ENCODE peak calls at places on chromosomes 4 and X, in nine cellular contexts. Z is heart left ventricle; O is SK-N-SH; P is CD8-positive, alpha-beta T cell; G is aorta; L is PC-3; Y is adipocyte; V is tibial artery; H is Panc1. S is an unnamed sample. For H3K9me3 and H3K4me1, the result is how much of the 10 kb centered on the place peaks cover.

GRCh38 chrX:44954562-44954961 is 81.6 kb downstream of the KDM6A start:
- DNase-seq in Z (no peak), O (no peak), P (no peak), G (no peak), L (peak), Y (no peak), V (no peak), H (no peak), S (no peak)

GRCh38 chr4:160872491-160872890 is 1291.3 kb downstream of the FSTL5 start:
- DNase-seq in Z (no peak), O (no peak), P (no peak), G (no peak), L (no peak), Y (no peak), V (no peak), H (no peak), S (no peak)

GRCh38 chrX:153395613-153396319 is 5.4 kb downstream of the PNMA6E start:
- DNase-seq in Z (no peak), O (no peak), P (no peak), G (no peak), L (no peak), Y (no peak), V (no peak), H (no peak), S (no peak)

GRCh38 chr4:56544573-56545131 is 39.1 kb downstream of the ARL9 start:
- DNase-seq in Z (peak), O (peak), P (peak), G (peak), L (peak), Y (peak), V (peak), H (peak), S (peak)

GRCh38 chr4:5924466-5925125 is 31.7 kb upstream of the CRMP1 start:
- DNase-seq in Z (no peak), O (no peak), P (no peak), G (no peak), L (no peak), Y (no peak), V (no peak), H (no peak), S (no peak)

GRCh38 chr4:138609943-138610350 is 367.8 kb upstream of the SLC7A11 start:
- DNase-seq in Z (no peak), O (no peak), P (no peak), G (no peak), L (peak), Y (peak), V (no peak), H (no peak), S (no peak)

GRCh38 chrX:48468247-48468671 is 1.8 kb downstream of the SLC38A5 start:
- DNase-seq in Z (no peak), O (no peak), P (no peak), G (no peak), L (no peak), Y (no peak), V (no peak), H (no peak), S (peak)

GRCh38 chr4:53682196-53682595 is 90.9 kb upstream of the LNX1 start:
- DNase-seq in Z (no peak), O (no peak), P (no peak), G (no peak), L (peak), Y (peak), V (no peak), H (no peak), S (no peak)

GRCh38 chrX:68114573-68115199 is 318.6 kb downstream of the OPHN1 start:
- DNase-seq in Z (no peak), O (no peak), P (no peak), G (no peak), L (peak), Y (peak), V (no peak), H (no peak), S (peak)

GRCh38 chr4:10069065-10069626 is 47.5 kb downstream of the WDR1 start:
- DNase-seq in Z (no peak), O (no peak), P (no peak), G (no peak), L (no peak), Y (no peak), V (no peak), H (no peak), S (no peak)

GRCh38 chr4:16264798-16265197 is 38.5 kb upstream of the TAPT1 start:
- DNase-seq in Z (no peak), O (peak), P (no peak), G (no peak), L (peak), Y (peak), V (no peak), H (no peak), S (peak)

DNA sequence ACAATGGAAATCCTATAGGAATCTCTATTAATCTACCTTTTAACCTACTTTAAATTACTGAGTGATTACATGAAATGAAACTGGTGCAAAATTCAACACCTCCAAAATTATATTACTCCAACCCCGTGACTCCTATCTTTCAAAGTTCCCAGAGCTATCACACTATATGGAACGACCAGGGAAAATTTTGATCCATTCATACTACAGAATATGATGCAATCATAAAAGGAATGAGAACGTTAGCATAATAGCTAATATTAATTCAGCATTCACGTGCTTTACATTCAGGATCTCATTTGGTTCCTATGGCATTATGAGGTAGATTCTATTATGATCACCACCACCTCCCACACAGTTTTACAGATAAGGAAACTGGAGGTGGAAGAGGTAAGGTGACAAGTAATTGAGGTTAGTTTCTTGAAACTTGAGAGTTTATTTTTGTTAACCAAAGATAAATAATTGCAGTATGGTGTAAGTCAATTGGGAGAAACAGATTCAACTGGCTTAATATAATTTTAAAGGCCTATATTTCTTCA is 29.4 kb upstream of the INTS6L start:
- DNase-seq in Z (no peak), O (no peak), P (no peak), G (no peak), L (no peak), Y (no peak), V (no peak), H (no peak), S (no peak)
- H3K9me3 ChIP-seq in Z (under half), O (under half), P (under half), G (under half), L (under half), Y (under half), V (under half), H (under half), S (under half)

GRCh38 chr4:8274772-8275241 is 5.3 kb downstream of the HTRA3 start:
- DNase-seq in Z (peak), O (peak), P (no peak), G (peak), L (no peak), Y (peak), V (peak), H (no peak), S (peak)

GRCh38 chr4:8272472-8273428 is 3.2 kb downstream of the HTRA3 start:
- DNase-seq in Z (peak), O (peak), P (no peak), G (no peak), L (no peak), Y (no peak), V (no peak), H (no peak), S (no peak)

GRCh38 chr4:8271821-8272220 is 2.3 kb downstream of the HTRA3 start:
- DNase-seq in Z (peak), O (no peak), P (no peak), G (no peak), L (no peak), Y (no peak), V (no peak), H (no peak), S (no peak)

GRCh38 chr4:8274066-8274652 is 4.6 kb downstream of the HTRA3 start:
- DNase-seq in Z (peak), O (no peak), P (no peak), G (no peak), L (no peak), Y (no peak), V (no peak), H (no peak), S (no peak)

GRCh38 chr4:8273450-8273849 is 3.9 kb downstream of the HTRA3 start:
- DNase-seq in Z (no peak), O (no peak), P (no peak), G (no peak), L (no peak), Y (no peak), V (no peak), H (no peak), S (no peak)
- H3K4me1 ChIP-seq in Z (half or more), O (under half), P (under half), G (under half), L (under half), Y (half or more), V (under half), H (under half), S (under half)

DNA sequence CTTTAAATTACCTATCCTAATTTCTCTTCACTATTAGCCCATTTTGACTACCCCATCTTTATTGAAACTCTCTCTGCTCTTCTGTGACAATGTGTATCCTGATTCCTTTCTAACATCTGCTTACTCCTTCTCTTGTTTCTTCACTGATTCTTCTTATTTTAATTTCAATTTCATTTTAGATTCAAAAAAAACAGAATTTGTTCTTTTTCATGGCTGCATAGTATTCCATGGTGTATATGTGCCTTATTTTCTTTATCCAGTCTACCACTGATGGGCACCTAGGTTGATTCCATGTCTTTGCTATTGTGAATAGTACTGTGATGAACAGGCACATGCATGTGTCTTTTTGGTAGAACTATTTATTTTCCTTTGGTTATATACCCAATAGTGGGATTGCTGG is 120.0 kb upstream of the VAMP7 start:
- DNase-seq in Z (no peak), O (no peak), P (no peak), G (no peak), L (no peak), Y (no peak), V (no peak), H (no peak), S (no peak)
- H3K9me3 ChIP-seq in Z (under half), O (under half), P (under half), G (under half), L (under half), Y (under half), V (under half), H (under half), S (under half)

GRCh38 chr4:2799971-2800690 is 7.2 kb downstream of the SH3BP2 start:
- DNase-seq in Z (peak), O (no peak), P (no peak), G (peak), L (no peak), Y (no peak), V (peak), H (no peak), S (peak)

GRCh38 chr4:2802618-2803531 is 10.0 kb downstream of the SH3BP2 start:
- DNase-seq in Z (peak), O (no peak), P (no peak), G (peak), L (no peak), Y (no peak), V (no peak), H (no peak), S (peak)

GRCh38 chr4:2799444-2799911 is 6.6 kb downstream of the SH3BP2 start:
- DNase-seq in Z (peak), O (no peak), P (no peak), G (peak), L (no peak), Y (no peak), V (peak), H (no peak), S (no peak)

GRCh38 chr4:2798399-2799301 is 5.8 kb downstream of the SH3BP2 start:
- DNase-seq in Z (peak), O (peak), P (no peak), G (peak), L (no peak), Y (no peak), V (peak), H (no peak), S (peak)

GRCh38 chr4:2800691-2801596 is 8.1 kb downstream of the SH3BP2 start:
- DNase-seq in Z (peak), O (peak), P (no peak), G (peak), L (no peak), Y (peak), V (peak), H (no peak), S (peak)
- H3K4me1 ChIP-seq in Z (half or more), O (half or more), P (under half), G (under half), L (under half), Y (half or more), V (half or more), H (half or more), S (half or more)

DNA sequence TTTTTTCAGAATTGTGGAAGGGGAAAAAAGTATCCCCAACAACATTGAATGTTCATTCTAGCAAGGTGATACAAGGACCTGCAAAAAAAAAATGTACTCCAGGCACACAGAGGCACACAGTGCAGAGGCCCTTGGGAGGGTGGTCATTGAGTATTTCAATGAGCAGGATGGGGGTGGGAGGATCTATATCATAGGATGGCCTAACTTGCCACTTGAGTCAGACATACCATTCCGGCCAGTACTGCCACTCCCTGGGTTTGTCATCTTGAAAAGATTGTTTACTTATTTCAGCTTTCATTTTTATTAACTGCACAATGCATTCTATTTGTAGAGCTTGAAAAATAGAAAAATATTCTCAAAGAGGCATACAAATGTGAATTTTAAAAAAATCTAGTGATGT is 18.7 kb downstream of the ZNF595 start:
- DNase-seq in Z (no peak), O (no peak), P (no peak), G (no peak), L (peak), Y (no peak), V (no peak), H (no peak), S (no peak)
- H3K9me3 ChIP-seq in Z (half or more), O (half or more), P (under half), G (under half), L (under half), Y (half or more), V (half or more), H (half or more), S (under half)

DNA sequence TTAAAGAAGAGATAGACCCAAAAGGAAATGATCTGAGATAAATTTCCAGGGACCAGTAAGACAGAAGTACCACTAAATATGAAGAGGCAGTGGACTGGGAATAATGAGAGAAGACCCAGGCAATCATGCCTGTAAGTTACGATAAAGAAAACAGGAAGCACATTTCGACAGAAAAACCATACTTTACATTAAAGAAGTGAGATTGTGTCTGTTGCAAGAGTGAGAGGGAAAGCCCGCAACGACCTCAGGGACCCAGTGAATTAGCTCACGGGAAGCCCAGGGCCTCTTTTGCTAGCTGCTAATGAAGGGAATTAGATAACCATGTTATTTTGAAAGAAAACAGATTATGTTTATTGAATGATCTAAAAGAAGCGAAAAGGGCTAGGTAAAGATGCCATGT is 28.9 kb upstream of the ACSL1 start:
- DNase-seq in Z (peak), O (peak), P (no peak), G (no peak), L (no peak), Y (no peak), V (no peak), H (no peak), S (no peak)
- H3K4me1 ChIP-seq in Z (under half), O (under half), P (under half), G (under half), L (under half), Y (under half), V (under half), H (under half), S (under half)

GRCh38 chr4:39151120-39151713 is 31.1 kb upstream of the WDR19 start:
- DNase-seq in Z (no peak), O (peak), P (no peak), G (no peak), L (no peak), Y (peak), V (no peak), H (no peak), S (no peak)
- H3K9me3 ChIP-seq in Z (under half), O (under half), P (under half), G (under half), L (under half), Y (under half), V (under half), H (under half), S (under half)

GRCh38 chrX:73916489-73916888 is 353.5 kb downstream of the CHIC1 start:
- DNase-seq in Z (no peak), O (no peak), P (no peak), G (no peak), L (no peak), Y (no peak), V (no peak), H (no peak), S (peak)
- H3K4me1 ChIP-seq in Z (under half), O (under half), P (under half), G (under half), L (under half), Y (under half), V (under half), H (under half), S (under half)

S was measured in SJCRH30.